ENCODE peak calls at places on chromosome 6, in eight cellular contexts. T, G, V, A, B, W, J and P are unnamed samples.
A peak's percentile ranks its signal among the peaks of the same experiment; 100 is the strongest.

GRCh38 chr6:34142599-34142998 is 3.3 kb downstream of the GRM4 start:
- DNase-seq in T (no peak), G (no peak), V (no peak), A (no peak), B (no peak), W (peak; percentile 81), J (no peak), P (peak; percentile 62)

GRCh38 chr6:72132425-72132824 is 246.1 kb downstream of the RIMS1 start:
- DNase-seq in T (no peak), G (no peak), V (no peak), A (no peak), B (no peak), W (no peak), J (no peak), P (no peak)

GRCh38 chr6:158018370-158018771 is 36.7 kb downstream of the SYNJ2 start:
- DNase-seq in T (no peak), G (no peak), V (peak; percentile 7), A (no peak), B (no peak), W (no peak), J (peak; percentile 94), P (no peak)

GRCh38 chr6:15569035-15569995 is 93.5 kb downstream of the DTNBP1 start:
- DNase-seq in T (no peak), G (no peak), V (no peak), A (no peak), B (no peak), W (no peak), J (no peak), P (no peak)

GRCh38 chr6:48184644-48185043 is 73.6 kb upstream of the PTCHD4 start:
- DNase-seq in T (no peak), G (no peak), V (no peak), A (no peak), B (no peak), W (no peak), J (peak; percentile 30), P (no peak)

GRCh38 chr6:53151676-53152075 is 3.0 kb upstream of the GCM1 start:
- DNase-seq in T (no peak), G (no peak), V (no peak), A (no peak), B (no peak), W (peak; percentile 74), J (no peak), P (no peak)

GRCh38 chr6:38935051-38935450 is 113.5 kb upstream of the GLP1R start:
- DNase-seq in T (no peak), G (no peak), V (no peak), A (no peak), B (no peak), W (no peak), J (no peak), P (no peak)

GRCh38 chr6:125101656-125102055 is 51.9 kb upstream of the TPD52L1 start:
- DNase-seq in T (no peak), G (no peak), V (no peak), A (no peak), B (no peak), W (no peak), J (no peak), P (no peak)

GRCh38 chr6:108947114-108947854 is 99.1 kb downstream of the ARMC2 start:
- DNase-seq in T (peak; percentile 91), G (no peak), V (no peak), A (peak; percentile 61), B (no peak), W (no peak), J (peak; percentile 86), P (no peak)

GRCh38 chr6:41286544-41287346 is at the start of gene TREM1:
- DNase-seq in T (peak; percentile 29), G (no peak), V (peak; percentile 52), A (no peak), B (no peak), W (no peak), J (peak; percentile 41), P (no peak)

GRCh38 chr6:3419624-3420272 is 37.1 kb downstream of the SLC22A23 start:
- DNase-seq in T (peak; percentile 33), G (no peak), V (no peak), A (peak; percentile 45), B (no peak), W (no peak), J (peak; percentile 75), P (no peak)

GRCh38 chr6:152295346-152295745 is 341.8 kb downstream of the SYNE1 start:
- DNase-seq in T (peak; percentile 98), G (no peak), V (no peak), A (no peak), B (no peak), W (no peak), J (peak; percentile 99), P (no peak)

GRCh38 chr6:70135219-70135769 is 167.6 kb downstream of the COL9A1 start:
- DNase-seq in T (no peak), G (no peak), V (no peak), A (no peak), B (no peak), W (peak; percentile 41), J (no peak), P (no peak)

GRCh38 chr6:150905769-150906168 is 40.3 kb downstream of the MTHFD1L start:
- DNase-seq in T (no peak), G (no peak), V (no peak), A (no peak), B (no peak), W (no peak), J (no peak), P (no peak)
- TF ChIP-seq CTCF in T (peak; percentile 36), G (peak; percentile 13), V (no peak), A (no peak), B (peak; percentile 60), W (peak; percentile 74), J (no peak), P (peak; percentile 17)

DNA sequence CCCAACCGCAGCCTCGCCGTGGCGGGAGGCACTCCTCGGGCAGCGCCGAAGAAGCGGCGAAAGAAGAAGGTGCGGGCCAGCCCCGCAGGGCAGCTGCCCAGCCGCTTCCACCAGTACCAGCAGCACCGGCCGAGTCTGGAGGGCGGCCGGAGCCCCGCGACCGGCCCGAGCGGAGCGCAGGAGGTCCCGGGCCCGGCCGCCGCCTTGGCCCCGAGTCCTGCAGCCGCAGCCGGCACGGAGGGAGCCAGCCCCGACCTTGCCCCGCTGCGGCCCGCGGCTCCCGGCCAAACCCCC is 525 bp downstream of the PNRC1 start:
- DNase-seq in T (no peak), G (no peak), V (no peak), A (no peak), B (no peak), W (no peak), J (no peak), P (no peak)
- TF ChIP-seq CTCF in T (no peak), G (no peak), V (no peak), A (no peak), B (peak; percentile 54), W (no peak), J (no peak), P (no peak)

GRCh38 chr6:10951675-10952282 is 64.9 kb downstream of the SYCP2L start:
- DNase-seq in T (peak; percentile 27), G (no peak), V (no peak), A (no peak), B (no peak), W (no peak), J (peak; percentile 71), P (no peak)
- TF ChIP-seq CTCF in T (peak; percentile 66), G (peak; percentile 67), V (peak; percentile 67), A (peak; percentile 44), B (peak; percentile 72), W (peak; percentile 72), J (peak; percentile 60), P (peak; percentile 47)

DNA sequence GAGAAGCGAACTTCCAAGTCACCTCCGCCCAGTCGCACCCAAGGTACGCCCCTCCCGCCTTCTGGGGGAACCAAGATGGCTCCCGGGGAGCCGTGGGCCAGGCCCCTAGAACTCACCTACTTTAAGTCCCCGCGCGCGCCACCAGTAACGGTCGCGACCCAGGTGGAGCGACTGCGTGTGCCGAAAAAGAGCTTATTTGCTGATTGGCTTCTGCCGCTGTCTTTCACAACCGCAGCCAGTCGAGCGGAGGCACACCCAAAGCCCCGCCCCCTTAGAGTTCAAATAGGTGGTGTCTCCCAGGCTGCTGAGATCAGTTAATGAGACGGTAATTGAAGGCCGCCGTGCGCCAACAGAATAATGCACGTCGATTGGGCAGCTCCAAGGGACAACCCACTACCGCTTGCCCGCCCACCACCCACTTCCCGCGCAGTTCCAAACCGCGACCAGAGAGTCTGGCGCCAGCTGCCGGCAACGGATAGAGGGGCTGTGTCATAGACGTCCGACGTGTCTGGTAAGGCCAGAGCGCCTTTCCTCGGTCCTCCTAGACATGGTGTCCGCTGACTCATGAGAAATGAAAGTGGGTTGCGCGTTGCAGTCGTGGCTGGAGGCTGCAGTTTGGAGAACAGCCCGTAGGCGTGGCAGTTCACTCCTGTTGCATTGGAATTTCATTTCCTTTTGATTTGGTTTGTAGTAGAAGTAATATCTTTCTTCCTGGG is at the start of gene MDC1:
- DNase-seq in T (peak; percentile 100), G (peak; percentile 100), V (peak; percentile 100), A (peak; percentile 100), B (peak; percentile 98), W (peak; percentile 100), J (peak; percentile 100), P (peak; percentile 96)
- TF ChIP-seq CTCF in T (peak; percentile 31), G (peak; percentile 32), V (peak; percentile 66), A (peak; percentile 43), B (peak; percentile 63), W (peak; percentile 35), J (peak; percentile 42), P (peak; percentile 23)

GRCh38 chr6:19369770-19370169 is 467.4 kb upstream of the ID4 start:
- DNase-seq in T (no peak), G (no peak), V (no peak), A (no peak), B (no peak), W (no peak), J (peak; percentile 30), P (no peak)

GRCh38 chr6:19368511-19368910 is 468.7 kb upstream of the ID4 start:
- DNase-seq in T (peak; percentile 48), G (no peak), V (no peak), A (no peak), B (no peak), W (no peak), J (peak; percentile 60), P (no peak)
- TF ChIP-seq CTCF in T (peak; percentile 23), G (no peak), V (no peak), A (no peak), B (no peak), W (peak; percentile 11), J (peak; percentile 3), P (no peak)

GRCh38 chr6:160734627-160735026 is 32.6 kb downstream of the PLG start:
- DNase-seq in T (no peak), G (no peak), V (no peak), A (no peak), B (no peak), W (no peak), J (no peak), P (no peak)

GRCh38 chr6:160735523-160735922 is 33.5 kb downstream of the PLG start:
- DNase-seq in T (no peak), G (no peak), V (no peak), A (no peak), B (no peak), W (no peak), J (no peak), P (no peak)

GRCh38 chr6:160733045-160733646 is 31.1 kb downstream of the PLG start:
- DNase-seq in T (peak; percentile 23), G (no peak), V (no peak), A (peak; percentile 25), B (no peak), W (peak; percentile 59), J (peak; percentile 48), P (peak; percentile 53)

GRCh38 chr6:160730911-160731310 is 28.9 kb downstream of the PLG start:
- DNase-seq in T (no peak), G (no peak), V (no peak), A (no peak), B (no peak), W (peak; percentile 59), J (no peak), P (peak; percentile 35)
- TF ChIP-seq CTCF in T (peak; percentile 2), G (no peak), V (no peak), A (no peak), B (peak; percentile 65), W (peak; percentile 63), J (peak; percentile 5), P (peak; percentile 44)